ENCODE peak calls at places on chromosomes 5 and 9, in ten cellular contexts. S is mesenchymal stem cell; L is endodermal cell; W is fibroblast of lung; T is neural progenitor cell; E is lung; J is effector memory CD4-positive, alpha-beta T cell; F is cardiac muscle cell; V is RWPE1; R is tibial artery. M is an unnamed sample.
A peak's percentile ranks its signal among the peaks of the same experiment; 100 is the strongest.

GRCh38 chr5:159022178-159022556 is 77.5 kb downstream of the EBF1 start:
- DNase-seq in S (peak; percentile 88), L (no peak), W (peak; percentile 98), T (peak; percentile 42), E (peak; percentile 50), J (no peak), F (no peak), V (no peak), R (peak; percentile 34), M (no peak)

GRCh38 chr5:178398856-178399722 is 166.5 kb upstream of the PHYKPL start:
- DNase-seq in S (no peak), L (no peak), W (no peak), T (no peak), E (no peak), J (no peak), F (no peak), V (no peak), R (no peak), M (no peak)

GRCh38 chr9:93303258-93303771 is 119.4 kb downstream of the WNK2 start:
- DNase-seq in S (no peak), L (peak; percentile 21), W (no peak), T (no peak), E (no peak), J (no peak), F (no peak), V (no peak), R (no peak), M (no peak)

GRCh38 chr9:113600871-113601545 is 137.5 kb downstream of the RGS3 start:
- DNase-seq in S (no peak), L (peak; percentile 53), W (no peak), T (no peak), E (no peak), J (no peak), F (no peak), V (no peak), R (no peak), M (no peak)

GRCh38 chr5:16784088-16784487 is 152.0 kb downstream of the MYO10 start:
- DNase-seq in S (peak; percentile 88), L (no peak), W (peak; percentile 58), T (no peak), E (no peak), J (no peak), F (no peak), V (no peak), R (no peak), M (no peak)

GRCh38 chr9:70589571-70590263 is 175.3 kb upstream of the KLF9 start:
- DNase-seq in S (peak; percentile 66), L (no peak), W (peak; percentile 85), T (no peak), E (no peak), J (no peak), F (no peak), V (no peak), R (peak; percentile 78), M (no peak)

GRCh38 chr9:99368341-99369326 is 146.6 kb downstream of the SEC61B start:
- DNase-seq in S (peak; percentile 79), L (no peak), W (peak; percentile 95), T (peak; percentile 53), E (no peak), J (no peak), F (peak; percentile 79), V (no peak), R (peak; percentile 60), M (no peak)

GRCh38 chr5:34474573-34475021 is 181.5 kb upstream of the RAI14 start:
- DNase-seq in S (peak; percentile 66), L (peak; percentile 67), W (peak; percentile 79), T (peak; percentile 60), E (no peak), J (no peak), F (peak; percentile 55), V (peak; percentile 57), R (no peak), M (no peak)

GRCh38 chr5:95794070-95794516 is 28.4 kb downstream of the GLRX start:
- DNase-seq in S (peak; percentile 38), L (no peak), W (no peak), T (no peak), E (no peak), J (no peak), F (no peak), V (no peak), R (no peak), M (no peak)

GRCh38 chr5:95798545-95798944 is 24.0 kb downstream of the GLRX start:
- DNase-seq in S (no peak), L (no peak), W (no peak), T (no peak), E (no peak), J (no peak), F (no peak), V (no peak), R (no peak), M (no peak)

GRCh38 chr5:95798048-95798447 is 24.5 kb downstream of the GLRX start:
- DNase-seq in S (no peak), L (no peak), W (no peak), T (no peak), E (no peak), J (no peak), F (no peak), V (no peak), R (no peak), M (no peak)

GRCh38 chr5:95799181-95799835 is 23.2 kb downstream of the GLRX start:
- DNase-seq in S (peak; percentile 53), L (no peak), W (no peak), T (no peak), E (no peak), J (no peak), F (no peak), V (no peak), R (no peak), M (no peak)

GRCh38 chr5:95797301-95797700 is 25.2 kb downstream of the GLRX start:
- DNase-seq in S (no peak), L (no peak), W (no peak), T (no peak), E (no peak), J (no peak), F (no peak), V (no peak), R (no peak), M (no peak)
- H3K27ac ChIP-seq in S (no peak overlapping the region), L (no peak overlapping the region), W (no peak overlapping the region), T (no peak overlapping the region), E (no peak overlapping the region), J (no peak overlapping the region), F (peak overlapping the region; percentile 31), V (no peak overlapping the region), R (no peak overlapping the region), M (no peak overlapping the region)

GRCh38 chr9:132245465-132245864 is 83.6 kb downstream of the NTNG2 start:
- DNase-seq in S (no peak), L (no peak), W (no peak), T (no peak), E (no peak), J (no peak), F (no peak), V (no peak), R (no peak), M (no peak)
- H3K27ac ChIP-seq in S (no peak overlapping the region), L (no peak overlapping the region), W (no peak overlapping the region), T (no peak overlapping the region), E (no peak overlapping the region), J (no peak overlapping the region), F (no peak overlapping the region), V (no peak overlapping the region), R (no peak overlapping the region), M (no peak overlapping the region)

DNA sequence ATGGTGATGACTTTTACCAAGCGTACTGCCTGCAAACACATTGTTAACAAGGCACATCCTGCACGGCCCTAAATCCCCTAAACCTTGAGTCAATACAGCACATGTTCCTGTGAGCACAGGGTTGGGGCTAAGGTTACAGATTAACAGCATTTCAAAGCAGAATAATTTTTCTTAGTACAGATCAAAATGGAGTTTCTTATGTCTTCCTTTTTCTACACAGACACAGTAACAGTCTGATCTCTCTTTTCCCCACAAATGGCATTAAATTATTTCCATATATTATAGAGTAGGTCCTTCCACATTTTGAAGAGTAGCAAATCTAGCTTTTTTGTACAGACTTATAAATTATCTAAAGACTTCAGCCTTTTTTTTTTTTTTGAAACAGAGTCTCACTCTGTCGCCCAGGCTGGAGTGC is 1.6 kb upstream of the TMEM141 start:
- DNase-seq in S (no peak), L (no peak), W (no peak), T (no peak), E (no peak), J (no peak), F (no peak), V (no peak), R (no peak), M (no peak)
- H3K27ac ChIP-seq in S (no peak overlapping the region), L (peak overlapping the region; percentile 54), W (no peak overlapping the region), T (peak overlapping the region; percentile 13), E (no peak overlapping the region), J (no peak overlapping the region), F (peak overlapping the region; percentile 97), V (no peak overlapping the region), R (no peak overlapping the region), M (no peak overlapping the region)

GRCh38 chr9:124768778-124769350 is 2.2 kb downstream of the NR6A1 start:
- DNase-seq in S (peak; percentile 48), L (no peak), W (peak; percentile 56), T (no peak), E (no peak), J (no peak), F (no peak), V (no peak), R (no peak), M (no peak)

GRCh38 chr9:124770359-124771020 is 621 bp downstream of the NR6A1 start:
- DNase-seq in S (no peak), L (peak; percentile 82), W (no peak), T (peak; percentile 78), E (no peak), J (no peak), F (peak; percentile 49), V (peak; percentile 69), R (no peak), M (no peak)

GRCh38 chr9:124768275-124768674 is 2.8 kb downstream of the NR6A1 start:
- DNase-seq in S (no peak), L (no peak), W (no peak), T (no peak), E (no peak), J (no peak), F (no peak), V (no peak), R (no peak), M (no peak)

GRCh38 chr9:124771021-124771866 is at the start of gene NR6A1:
- DNase-seq in S (peak; percentile 98), L (peak; percentile 99), W (peak; percentile 96), T (peak; percentile 99), E (peak; percentile 96), J (peak; percentile 86), F (peak; percentile 98), V (peak; percentile 100), R (peak; percentile 95), M (peak; percentile 86)

DNA sequence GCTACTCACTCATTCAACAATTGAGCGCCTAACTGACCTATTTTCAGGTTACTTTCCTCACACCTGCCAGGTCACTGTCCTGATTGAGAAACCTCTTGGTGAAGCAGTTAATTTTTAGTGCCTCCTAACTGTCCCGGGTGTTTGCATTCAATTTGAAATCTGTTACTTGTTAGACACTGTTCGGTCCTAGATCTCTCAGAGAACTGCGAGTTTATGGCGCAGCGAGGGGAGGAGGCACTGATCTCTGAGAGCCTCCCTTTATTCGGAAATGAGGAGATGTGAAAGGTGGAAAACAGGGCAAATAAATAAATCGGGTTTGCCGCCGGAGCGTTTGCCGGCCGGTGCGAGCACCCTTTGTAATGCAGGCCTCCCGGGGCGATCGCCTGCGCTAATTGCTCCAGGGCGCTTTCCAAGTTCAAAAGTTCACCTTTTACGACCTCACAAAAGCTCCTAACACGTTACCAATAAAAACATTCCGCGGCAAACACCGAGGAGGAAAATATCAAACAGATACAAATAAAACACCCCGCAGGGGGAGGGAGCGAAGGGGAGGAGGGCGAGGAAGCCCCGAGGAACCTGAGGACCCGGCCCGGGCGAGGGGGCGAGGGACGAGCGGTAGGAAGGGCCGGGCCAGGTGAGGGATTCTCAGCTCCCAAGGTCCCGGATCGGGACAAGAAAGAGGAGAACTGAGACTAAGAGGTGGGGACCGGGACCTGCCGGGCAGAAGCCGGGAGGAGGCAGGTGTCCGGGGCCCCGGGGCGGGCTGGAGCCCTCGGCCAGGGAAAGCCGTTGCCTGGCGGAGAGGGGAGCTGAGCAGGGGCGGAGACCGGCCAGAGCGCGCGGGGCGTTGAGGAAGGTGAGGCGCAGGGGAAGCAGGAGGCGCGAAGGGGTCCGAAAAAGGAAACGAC is 1.4 kb downstream of the NR6A1 start:
- DNase-seq in S (peak; percentile 38), L (peak; percentile 84), W (peak; percentile 39), T (peak; percentile 67), E (no peak), J (no peak), F (peak; percentile 67), V (peak; percentile 65), R (no peak), M (no peak)
- H3K27ac ChIP-seq in S (no peak overlapping the region), L (peak overlapping the region; percentile 27), W (no peak overlapping the region), T (peak overlapping the region; percentile 63), E (no peak overlapping the region), J (no peak overlapping the region), F (peak overlapping the region; percentile 96), V (peak overlapping the region; percentile 79), R (no peak overlapping the region), M (peak overlapping the region; percentile 8)